ENCODE peak calls at places on chromosomes 11 and 22, in four cellular contexts. Z is GM23338, T is thoracic aorta, K is lower leg skin. C is an unnamed sample.

GRCh38 chr22:36528336-36528735 is 630 bp downstream of the EIF3D start:
- DNase-seq in Z (no peak), T (no peak), K (no peak), C (no peak)

GRCh38 chr11:96257972-96258951 is 84.7 kb downstream of the MAML2 start:
- DNase-seq in T (no peak), K (no peak), Z (no peak), C (no peak)

GRCh38 chr11:132202621-132203020 is 832.2 kb downstream of the NTM start:
- DNase-seq in K (no peak), T (no peak), Z (no peak), C (peak)

GRCh38 chr11:78788533-78788932 is 213.9 kb upstream of the NARS2 start:
- DNase-seq in T (no peak), K (no peak), Z (no peak), C (no peak)

GRCh38 chr22:27624705-27625104 is 176.9 kb downstream of the MN1 start:
- DNase-seq in T (no peak), Z (no peak), K (no peak), C (no peak)

GRCh38 chr11:112925516-112926310 is 35.5 kb upstream of the NCAM1 start:
- DNase-seq in T (no peak), K (no peak), Z (no peak), C (no peak)

GRCh38 chr11:12274558-12275197 is 102.7 kb upstream of the PARVA start:
- DNase-seq in T (no peak), K (no peak), Z (no peak), C (no peak)

GRCh38 chr11:46912526-46913150 is 5.7 kb downstream of the LRP4 start:
- DNase-seq in T (no peak), K (no peak), Z (peak), C (no peak)

GRCh38 chr11:70060611-70061293 is 17.4 kb upstream of the ANO1 start:
- DNase-seq in K (peak), Z (no peak), T (no peak), C (no peak)

GRCh38 chr11:1921576-1922141 is 2.2 kb downstream of the TNNT3 start:
- DNase-seq in Z (no peak), K (no peak), T (no peak), C (peak)

GRCh38 chr11:15519911-15520310 is 405.2 kb downstream of the INSC start:
- DNase-seq in T (no peak), K (no peak), Z (no peak), C (no peak)

GRCh38 chr22:39392341-39392948 is 7.1 kb upstream of the TAB1 start:
- DNase-seq in K (no peak), T (no peak), Z (no peak), C (no peak)

GRCh38 chr11:106086135-106086534 is 8.7 kb downstream of the AASDHPPT start:
- DNase-seq in K (no peak), T (no peak), Z (no peak), C (no peak)

GRCh38 chr11:67178878-67179277 is 59.8 kb downstream of the KDM2A start:
- DNase-seq in K (no peak), Z (no peak), T (no peak), C (no peak)

GRCh38 chr11:75184757-75185156 is 33.9 kb downstream of the SLCO2B1 start:
- DNase-seq in Z (no peak), K (no peak), T (no peak), C (no peak)

GRCh38 chr11:125451400-125452124 is 44.5 kb downstream of the FEZ1 start:
- DNase-seq in Z (peak), T (no peak), K (peak), C (peak)

GRCh38 chr11:114291381-114291780 is 4.8 kb upstream of the NNMT start:
- DNase-seq in K (no peak), T (no peak), Z (no peak), C (peak)

GRCh38 chr22:27135582-27135981 is 478.2 kb downstream of the MIAT start:
- DNase-seq in K (no peak), T (no peak), Z (no peak), C (peak)

GRCh38 chr11:832529-833113 is at the start of gene CD151:
- DNase-seq in K (no peak), Z (peak), T (no peak), C (no peak)

GRCh38 chr22:44937216-44937615 is 72.6 kb downstream of the PHF21B start:
- DNase-seq in K (no peak), T (no peak), Z (no peak), C (no peak)

GRCh38 chr11:127639916-127640315 is 639.3 kb upstream of the KIRREL3 start:
- DNase-seq in T (no peak), K (no peak), Z (no peak), C (no peak)

GRCh38 chr11:124285610-124286344 is 28.0 kb downstream of the OR8D1 start:
- DNase-seq in K (no peak), T (no peak), Z (no peak), C (peak)

GRCh38 chr11:57330029-57330428 is 5.3 kb upstream of the TNKS1BP1 start:
- DNase-seq in T (no peak), K (no peak), Z (no peak), C (no peak)

GRCh38 chr11:57345555-57346151 is 7.5 kb downstream of the P2RX3 start:
- DNase-seq in Z (peak), T (no peak), K (peak), C (peak)

GRCh38 chr11:46692450-46692849 is 8.0 kb downstream of the ARHGAP1 start:
- DNase-seq in K (no peak), T (no peak), Z (no peak), C (no peak)

GRCh38 chr11:63944987-63945386 is 6.2 kb downstream of the NAA40 start:
- DNase-seq in T (peak), Z (no peak), K (no peak), C (peak)

GRCh38 chr11:65279713-65280459 is 18.1 kb downstream of the POLA2 start:
- DNase-seq in Z (no peak), K (no peak), T (peak), C (peak)

GRCh38 chr11:123479048-123479837 is 49.2 kb downstream of the GRAMD1B start:
- DNase-seq in Z (no peak), T (no peak), K (no peak), C (no peak)

GRCh38 chr22:29306830-29307657 is 594 bp downstream of the GAS2L1 start:
- DNase-seq in K (peak), Z (peak), T (no peak), C (peak)

GRCh38 chr22:35930933-35931332 is 97.7 kb downstream of the RBFOX2 start:
- DNase-seq in K (no peak), T (no peak), Z (peak), C (peak)

GRCh38 chr22:30837531-30837930 is 131.0 kb downstream of the MORC2 start:
- DNase-seq in T (no peak), Z (no peak), K (peak), C (no peak)

GRCh38 chr22:41699264-41700104 is at the start of gene MEI1:
- DNase-seq in K (peak), Z (peak), T (peak), C (peak)

GRCh38 chr11:132405728-132406127 is 1035.3 kb downstream of the NTM start:
- DNase-seq in Z (peak), K (no peak), T (no peak), C (no peak)

GRCh38 chr11:48087974-48088681 is 107.8 kb downstream of the PTPRJ start:
- DNase-seq in K (no peak), Z (no peak), T (no peak), C (no peak)

DNA sequence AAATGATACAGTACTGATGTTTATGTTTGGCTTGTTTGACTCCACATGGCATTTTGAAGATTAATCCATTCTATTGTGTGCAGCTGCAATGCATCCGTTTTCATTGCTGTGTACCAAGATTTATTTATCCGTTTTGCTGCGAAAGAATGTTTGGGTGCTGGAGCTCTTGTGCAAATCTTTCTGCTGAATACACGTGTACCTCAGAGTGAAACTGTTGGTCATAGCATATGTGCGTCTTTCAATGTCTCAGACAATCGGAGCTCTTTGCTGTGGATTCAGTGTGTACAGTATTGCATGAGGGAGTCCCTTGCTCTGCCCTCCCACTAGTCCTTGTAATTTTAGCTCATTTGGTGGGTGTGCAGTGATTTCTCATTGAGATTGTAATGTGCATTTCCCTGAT is 545.4 kb downstream of the TBC1D22A start:
- DNase-seq in K (no peak), Z (no peak), T (no peak), C (no peak)
- TF ChIP-seq CTCF in K (no peak), Z (no peak), T (no peak), C (no peak)

GRCh38 chr22:47655930-47656329 is 893.5 kb downstream of the TBC1D22A start:
- DNase-seq in Z (no peak), T (no peak), K (no peak), C (no peak)

GRCh38 chr22:47656806-47657205 is 894.4 kb downstream of the TBC1D22A start:
- DNase-seq in T (no peak), K (no peak), Z (no peak), C (no peak)

GRCh38 chr22:47654922-47655451 is 892.5 kb downstream of the TBC1D22A start:
- DNase-seq in Z (no peak), K (no peak), T (no peak), C (no peak)

GRCh38 chr22:47659467-47660302 is 897.2 kb downstream of the TBC1D22A start:
- DNase-seq in T (no peak), Z (no peak), K (no peak), C (no peak)

GRCh38 chr22:47658182-47658581 is 895.7 kb downstream of the TBC1D22A start:
- DNase-seq in T (no peak), K (no peak), Z (no peak), C (no peak)
- H3K4me3 ChIP-seq in T (no peak), K (no peak), Z (no peak), C (no peak)

DNA sequence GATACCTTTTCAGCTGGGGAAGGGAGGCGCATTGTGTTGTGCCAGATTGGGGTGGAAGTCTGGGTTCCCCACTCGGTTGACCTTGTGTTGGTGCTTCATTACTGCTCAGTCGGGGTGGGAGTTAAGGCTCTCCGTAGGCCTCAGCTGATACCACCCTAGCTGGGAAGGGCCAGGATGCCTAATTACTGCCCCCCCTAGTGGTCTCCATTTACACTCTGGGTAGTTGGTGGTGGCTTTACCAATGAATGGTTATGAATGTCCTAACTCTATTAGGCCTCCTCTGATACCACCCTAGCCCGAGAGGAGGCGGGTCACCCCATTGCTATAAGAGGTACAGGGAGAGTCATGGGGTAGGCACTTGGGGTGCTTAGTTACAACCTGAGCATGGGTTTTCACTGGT is 27.5 kb upstream of the HIKESHI start:
- DNase-seq in K (no peak), Z (peak), T (no peak), C (no peak)
- TF ChIP-seq CTCF in K (no peak), Z (peak), T (no peak), C (no peak)

GRCh38 chr11:133946018-133946417 is 10.8 kb downstream of the IGSF9B start:
- DNase-seq in Z (no peak), T (no peak), K (no peak), C (no peak)

GRCh38 chr11:133948711-133949110 is 8.1 kb downstream of the IGSF9B start:
- DNase-seq in T (no peak), K (no peak), Z (no peak), C (no peak)

GRCh38 chr11:133945087-133945974 is 11.4 kb downstream of the IGSF9B start:
- DNase-seq in Z (no peak), K (no peak), T (no peak), C (peak)

GRCh38 chr11:133947298-133947905 is 9.4 kb downstream of the IGSF9B start:
- DNase-seq in Z (peak), T (no peak), K (no peak), C (peak)

DNA sequence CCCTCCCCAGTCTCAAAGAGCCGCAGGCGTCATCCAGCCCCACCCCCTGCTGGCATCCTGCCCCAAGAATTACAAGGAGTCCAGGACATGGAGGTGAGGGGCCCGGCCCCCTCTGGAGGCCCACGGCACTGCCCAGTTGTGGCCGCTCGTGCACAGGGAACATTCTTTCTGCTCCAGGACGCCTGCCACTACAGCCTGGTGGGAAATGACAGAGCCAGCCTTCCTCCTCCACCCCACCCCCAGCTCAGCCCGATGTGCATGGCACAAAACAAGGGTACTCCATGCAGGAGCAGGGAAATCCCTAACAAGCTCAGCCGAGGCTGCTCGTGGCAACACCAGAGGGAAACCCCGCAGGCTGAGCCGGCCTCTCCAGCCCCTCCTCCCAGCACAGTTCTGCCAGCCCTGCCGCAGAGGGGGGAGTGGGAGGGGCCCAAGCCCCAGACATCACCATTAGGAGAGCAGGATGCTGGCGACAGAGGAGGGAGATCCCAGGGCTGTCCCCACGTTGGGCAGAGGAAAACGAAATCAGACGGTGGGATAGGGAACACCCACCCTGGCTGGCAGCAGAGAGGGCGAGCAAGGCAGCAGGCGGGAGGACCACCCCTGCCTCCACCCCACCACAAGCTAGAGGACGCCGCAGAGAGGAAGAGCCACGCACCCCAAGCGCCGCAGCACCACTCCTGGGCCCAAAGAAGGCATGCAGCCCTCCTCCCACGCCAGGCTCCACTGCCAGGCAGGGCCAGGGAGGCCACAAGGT is 10.0 kb downstream of the IGSF9B start:
- DNase-seq in K (no peak), T (no peak), Z (peak), C (no peak)
- H3K4me3 ChIP-seq in K (no peak), T (peak), Z (no peak), C (no peak)

GRCh38 chr22:24834845-24835570 is 29.0 kb downstream of the SGSM1 start:
- DNase-seq in T (no peak), K (no peak), Z (peak), C (no peak)
- TF ChIP-seq CTCF in T (no peak), K (no peak), Z (peak), C (peak)

DNA sequence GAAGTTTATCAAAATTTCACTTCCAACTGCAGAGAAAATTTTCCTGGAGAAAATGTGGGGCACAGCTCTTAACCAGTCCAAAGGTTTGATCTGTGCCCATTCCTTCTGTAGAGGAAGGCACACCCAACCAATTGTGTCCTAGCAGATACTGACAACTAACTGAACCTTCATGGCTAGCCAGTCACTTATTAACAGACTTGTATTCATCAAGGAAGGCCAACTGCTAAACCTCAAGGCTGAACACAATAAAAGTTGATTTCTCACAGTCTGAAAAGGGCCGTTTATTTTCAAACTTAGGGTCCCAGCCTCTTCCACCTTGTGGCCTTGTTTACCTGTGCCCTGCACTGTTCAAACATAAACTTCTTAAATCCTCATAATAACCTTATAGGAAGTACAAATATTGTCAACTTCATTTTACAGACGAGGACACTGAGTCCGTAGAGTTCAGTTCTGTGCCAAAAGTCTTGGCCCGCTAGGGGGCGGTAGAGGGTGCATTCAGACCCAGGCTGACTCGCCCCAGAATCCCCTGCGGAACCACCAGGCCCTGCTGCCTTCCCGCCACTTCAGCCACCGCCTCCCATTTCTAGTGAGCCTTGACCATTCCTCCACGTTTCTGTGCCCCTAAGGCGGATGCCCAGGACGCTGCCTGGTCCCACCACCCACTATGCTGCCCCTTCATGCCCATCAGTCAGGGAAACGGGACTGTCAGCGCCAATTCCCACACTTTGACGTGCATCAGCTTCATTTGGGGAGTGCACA is 19.3 kb downstream of the SYT13 start:
- DNase-seq in Z (peak), K (no peak), T (no peak), C (no peak)
- H3K4me3 ChIP-seq in Z (no peak), K (no peak), T (no peak), C (no peak)

DNA sequence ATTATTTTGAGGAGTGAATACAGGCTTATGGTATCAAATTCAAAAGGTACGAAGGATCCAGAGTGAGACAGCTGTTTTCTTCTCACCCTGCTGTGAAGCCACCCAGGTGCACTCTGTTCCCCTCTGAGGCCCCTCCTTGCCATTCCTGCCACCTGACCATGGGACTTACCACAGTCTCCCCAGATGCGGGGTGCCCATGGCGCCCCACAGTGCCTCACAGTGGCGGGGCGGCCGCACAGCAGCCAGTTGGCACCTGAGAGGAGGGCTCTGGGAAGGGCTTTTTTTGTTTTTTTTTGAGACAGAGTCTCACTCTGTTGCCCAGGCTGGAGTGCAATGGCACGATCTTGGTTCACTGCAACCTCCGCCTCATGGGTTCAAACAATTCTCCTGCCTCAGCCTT is 151.7 kb downstream of the CEP164 start:
- DNase-seq in Z (peak), T (no peak), K (no peak), C (no peak)
- TF ChIP-seq CTCF in Z (peak), T (no peak), K (no peak), C (no peak)

DNA sequence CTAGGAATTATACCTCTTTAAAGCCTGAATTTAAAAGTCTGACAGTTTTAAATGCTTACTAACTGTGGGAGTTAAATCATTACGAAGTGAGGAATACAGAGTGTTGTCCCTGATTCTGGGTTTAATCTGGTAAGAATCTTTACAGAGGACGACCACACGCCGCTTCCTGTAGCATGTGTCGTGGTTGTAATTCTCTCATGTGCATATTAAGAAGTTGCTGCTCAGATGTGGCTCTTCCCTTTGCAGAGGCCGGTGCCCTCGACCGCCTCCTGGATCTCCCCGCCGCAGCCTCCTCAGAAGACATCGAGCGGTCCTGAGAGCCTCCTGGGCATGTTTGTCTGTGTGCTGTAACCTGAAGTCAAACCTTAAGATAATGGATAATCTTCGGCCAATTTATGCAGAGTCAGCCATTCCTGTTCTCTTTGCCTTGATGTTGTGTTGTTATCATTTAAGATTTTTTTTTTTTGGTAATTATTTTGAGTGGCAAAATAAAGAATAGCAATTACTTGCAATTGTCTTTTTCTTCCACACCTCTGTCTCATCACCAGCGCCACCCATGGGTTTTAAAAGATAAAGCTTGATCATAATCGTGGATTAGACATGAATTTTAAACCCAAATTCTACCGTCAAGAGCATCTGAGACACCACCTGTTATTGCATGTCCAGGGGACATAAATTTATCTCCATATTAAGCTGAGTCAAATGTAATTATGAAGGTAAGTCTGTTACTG is 6.5 kb downstream of the GAL start:
- DNase-seq in Z (no peak), K (no peak), T (no peak), C (no peak)
- H3K4me3 ChIP-seq in Z (no peak), K (no peak), T (no peak), C (no peak)

GRCh38 chr11:44351898-44352498 is 42.1 kb upstream of the ALX4 start:
- DNase-seq in Z (peak), K (no peak), T (no peak), C (no peak)
- TF ChIP-seq CTCF in Z (peak), K (no peak), T (no peak), C (peak)

GRCh38 chr11:111173221-111173620 is 72.3 kb upstream of the POU2AF2 start:
- DNase-seq in T (no peak), K (no peak), Z (no peak), C (peak)

GRCh38 chr11:111176603-111177002 is 68.9 kb upstream of the POU2AF2 start:
- DNase-seq in Z (no peak), K (no peak), T (no peak), C (no peak)

GRCh38 chr11:111177037-111177988 is 68.2 kb upstream of the POU2AF2 start:
- DNase-seq in Z (no peak), T (no peak), K (no peak), C (no peak)
- H3K4me3 ChIP-seq in Z (no peak), T (no peak), K (no peak), C (no peak)

C was measured in fibroblast of the aortic adventitia.